ENCODE peak calls at places on chromosomes 13 and 19, in eight cellular contexts. A, T, I, D, U, B, H and V are unnamed samples.

GRCh38 chr19:23762884-23763711 is 4.4 kb upstream of the ZNF681 start:
- DNase-seq in A (peak), T (peak), I (peak), D (peak), U (peak), B (peak), H (peak), V (peak)

GRCh38 chr19:9705836-9706235 is 30.9 kb upstream of the ZNF562 start:
- DNase-seq in A (no peak), T (no peak), I (no peak), D (no peak), U (no peak), B (no peak), H (no peak), V (no peak)

GRCh38 chr13:32284927-32285632 is 30.1 kb downstream of the ZAR1L start:
- DNase-seq in A (no peak), T (peak), I (no peak), D (no peak), U (no peak), B (no peak), H (peak), V (peak)

GRCh38 chr13:89925107-89925506 is 1422.4 kb upstream of the MIR17HG start:
- DNase-seq in A (no peak), T (peak), I (no peak), D (no peak), U (peak), B (no peak), H (peak), V (peak)

GRCh38 chr19:45294291-45295029 is 28.2 kb downstream of the CKM start:
- DNase-seq in A (no peak), T (peak), I (no peak), D (no peak), U (peak), B (no peak), H (no peak), V (no peak)

GRCh38 chr13:102097708-102098107 is 304.1 kb downstream of the FGF14 start:
- DNase-seq in A (no peak), T (no peak), I (no peak), D (no peak), U (no peak), B (no peak), H (no peak), V (no peak)

GRCh38 chr13:93480553-93481106 is 254.0 kb downstream of the GPC6 start:
- DNase-seq in A (no peak), T (no peak), I (no peak), D (no peak), U (no peak), B (no peak), H (no peak), V (no peak)

GRCh38 chr13:110070511-110071120 is 236.3 kb downstream of the COL4A1 start:
- DNase-seq in A (no peak), T (no peak), I (no peak), D (no peak), U (no peak), B (no peak), H (no peak), V (peak)